ENCODE peak calls at places on chromosomes 6 and 20, in seven cellular contexts. One of them, this sample, is unnamed.

GRCh38 chr6:99241905-99242534 is 107.5 kb downstream of the FAXC start:
- DNase-seq in stimulated activated CD8-positive, alpha-beta memory T cell treated with anti-CD3 and anti-CD28 coated beads, Interleukin-15, amount 100 ng/mL, for 24 hours: no peak
- DNase-seq in left colon: no peak
- DNase-seq in B cell: no peak
- DNase-seq in CD8-positive, alpha-beta T cell: no peak
- DNase-seq in T-helper 1 cell: no peak
- DNase-seq in neural crest cell: peak
- DNase-seq in this sample: no peak

GRCh38 chr20:51500936-51501335 is 41.6 kb downstream of the NFATC2 start:
- DNase-seq in stimulated activated CD8-positive, alpha-beta memory T cell treated with anti-CD3 and anti-CD28 coated beads, Interleukin-15, amount 100 ng/mL, for 24 hours: no peak
- DNase-seq in left colon: no peak
- DNase-seq in B cell: peak
- DNase-seq in CD8-positive, alpha-beta T cell: no peak
- DNase-seq in T-helper 1 cell: peak
- DNase-seq in neural crest cell: no peak
- DNase-seq in this sample: no peak

GRCh38 chr6:147067184-147067583 is 137.0 kb upstream of the STXBP5 start:
- DNase-seq in stimulated activated CD8-positive, alpha-beta memory T cell treated with anti-CD3 and anti-CD28 coated beads, Interleukin-15, amount 100 ng/mL, for 24 hours: no peak
- DNase-seq in left colon: no peak
- DNase-seq in B cell: no peak
- DNase-seq in CD8-positive, alpha-beta T cell: no peak
- DNase-seq in T-helper 1 cell: no peak
- DNase-seq in neural crest cell: no peak
- DNase-seq in this sample: no peak

GRCh38 chr6:87972279-87972678 is 75.4 kb upstream of the SPACA1 start:
- DNase-seq in stimulated activated CD8-positive, alpha-beta memory T cell treated with anti-CD3 and anti-CD28 coated beads, Interleukin-15, amount 100 ng/mL, for 24 hours: no peak
- DNase-seq in left colon: no peak
- DNase-seq in B cell: no peak
- DNase-seq in CD8-positive, alpha-beta T cell: no peak
- DNase-seq in T-helper 1 cell: no peak
- DNase-seq in neural crest cell: no peak
- DNase-seq in this sample: no peak

GRCh38 chr6:39251406-39251805 is 22.1 kb upstream of the KCNK5 start:
- DNase-seq in stimulated activated CD8-positive, alpha-beta memory T cell treated with anti-CD3 and anti-CD28 coated beads, Interleukin-15, amount 100 ng/mL, for 24 hours: no peak
- DNase-seq in left colon: no peak
- DNase-seq in B cell: no peak
- DNase-seq in CD8-positive, alpha-beta T cell: no peak
- DNase-seq in T-helper 1 cell: no peak
- DNase-seq in neural crest cell: no peak
- DNase-seq in this sample: no peak

GRCh38 chr20:37911838-37912273 is 8.9 kb downstream of the VSTM2L start:
- DNase-seq in stimulated activated CD8-positive, alpha-beta memory T cell treated with anti-CD3 and anti-CD28 coated beads, Interleukin-15, amount 100 ng/mL, for 24 hours: no peak
- DNase-seq in left colon: peak
- DNase-seq in B cell: no peak
- DNase-seq in CD8-positive, alpha-beta T cell: no peak
- DNase-seq in T-helper 1 cell: no peak
- DNase-seq in neural crest cell: peak
- DNase-seq in this sample: no peak

GRCh38 chr6:40395066-40395697 is 192.0 kb downstream of the LRFN2 start:
- DNase-seq in stimulated activated CD8-positive, alpha-beta memory T cell treated with anti-CD3 and anti-CD28 coated beads, Interleukin-15, amount 100 ng/mL, for 24 hours: no peak
- DNase-seq in left colon: no peak
- DNase-seq in B cell: peak
- DNase-seq in CD8-positive, alpha-beta T cell: no peak
- DNase-seq in T-helper 1 cell: no peak
- DNase-seq in neural crest cell: no peak
- DNase-seq in this sample: no peak

GRCh38 chr20:44938637-44939036 is 21.6 kb downstream of the TOMM34 start:
- DNase-seq in stimulated activated CD8-positive, alpha-beta memory T cell treated with anti-CD3 and anti-CD28 coated beads, Interleukin-15, amount 100 ng/mL, for 24 hours: no peak
- DNase-seq in left colon: no peak
- DNase-seq in B cell: no peak
- DNase-seq in CD8-positive, alpha-beta T cell: no peak
- DNase-seq in T-helper 1 cell: no peak
- DNase-seq in neural crest cell: no peak
- DNase-seq in this sample: no peak

GRCh38 chr20:64077876-64078551 is 1.3 kb downstream of the RGS19 start:
- DNase-seq in stimulated activated CD8-positive, alpha-beta memory T cell treated with anti-CD3 and anti-CD28 coated beads, Interleukin-15, amount 100 ng/mL, for 24 hours: no peak
- DNase-seq in left colon: peak
- DNase-seq in B cell: peak
- DNase-seq in CD8-positive, alpha-beta T cell: peak
- DNase-seq in T-helper 1 cell: peak
- DNase-seq in neural crest cell: no peak
- DNase-seq in this sample: no peak

This sample was measured in AG08396.